ENCODE peak calls at places on chromosomes 16 and 17, in four cellular contexts. N is mammary epithelial cell, Q is mesendoderm, W is foreskin fibroblast. M is an unnamed sample.

GRCh38 chr17:19369846-19370492 is 7.4 kb upstream of the B9D1 start:
- DNase-seq in N (no peak), Q (no peak), W (no peak), M (no peak)

GRCh38 chr17:58324409-58325288 is 3.9 kb downstream of the TSPOAP1 start:
- DNase-seq in N (no peak), Q (peak), W (no peak), M (no peak)

GRCh38 chr16:5072334-5073278 is 963 bp downstream of the ALG1 start:
- DNase-seq in N (no peak), Q (no peak), W (no peak), M (no peak)

GRCh38 chr17:42118126-42118510 is 3.0 kb downstream of the KAT2A start:
- DNase-seq in N (no peak), Q (no peak), W (no peak), M (no peak)

GRCh38 chr17:8315740-8316217 is 5.7 kb downstream of the ARHGEF15 start:
- DNase-seq in N (no peak), Q (peak), W (no peak), M (no peak)

GRCh38 chr16:88601313-88602036 is 31.3 kb downstream of the ZC3H18 start:
- DNase-seq in N (no peak), Q (no peak), W (no peak), M (no peak)

GRCh38 chr17:79831367-79832210 is 7.7 kb downstream of the CBX4 start:
- DNase-seq in N (no peak), Q (no peak), W (no peak), M (no peak)

GRCh38 chr17:77107506-77108433 is 33.0 kb upstream of the SEC14L1 start:
- DNase-seq in N (no peak), Q (no peak), W (peak), M (no peak)

GRCh38 chr17:46147167-46147749 is 46.0 kb downstream of the KANSL1 start:
- DNase-seq in N (no peak), Q (no peak), W (no peak), M (no peak)

GRCh38 chr16:83328936-83329335 is 478.8 kb upstream of the HSBP1 start:
- DNase-seq in N (no peak), Q (no peak), W (no peak), M (no peak)

GRCh38 chr17:82965371-82965770 is 114.0 kb upstream of the METRNL start:
- DNase-seq in N (no peak), Q (no peak), W (no peak), M (peak)

GRCh38 chr16:53041196-53041977 is 11.3 kb downstream of the CHD9NB start:
- DNase-seq in N (peak), Q (peak), W (no peak), M (peak)

GRCh38 chr17:77300016-77300686 is 159.4 kb downstream of the SEC14L1 start:
- DNase-seq in N (no peak), Q (peak), W (no peak), M (no peak)

GRCh38 chr16:88376835-88377726 is 5.7 kb upstream of the ZNF469 start:
- DNase-seq in N (no peak), Q (no peak), W (no peak), M (no peak)

GRCh38 chr16:81817789-81818304 is 38.8 kb downstream of the PLCG2 start:
- DNase-seq in N (no peak), Q (no peak), W (no peak), M (no peak)

GRCh38 chr16:3364774-3365427 is 9.2 kb downstream of the OR2C1 start:
- DNase-seq in N (peak), Q (no peak), W (peak), M (peak)

GRCh38 chr16:35598696-35599332 is 2139.4 kb downstream of the TP53TG3F start:
- DNase-seq in N (no peak), Q (no peak), W (no peak), M (no peak)

GRCh38 chr17:80277751-80278671 is 17.4 kb downstream of the RNF213 start:
- DNase-seq in N (peak), Q (no peak), W (no peak), M (no peak)

GRCh38 chr17:38742431-38743308 is 5.5 kb downstream of the PCGF2 start:
- DNase-seq in N (peak), Q (no peak), W (peak), M (peak)

GRCh38 chr16:89115216-89115949 is 21.7 kb downstream of the ACSF3 start:
- DNase-seq in N (peak), Q (no peak), W (no peak), M (peak)

GRCh38 chr17:50684612-50685333 is 22.9 kb downstream of the ANKRD40 start:
- DNase-seq in N (no peak), Q (peak), W (no peak), M (no peak)

GRCh38 chr17:63774141-63774981 is at the start of gene DDX42:
- DNase-seq in N (no peak), Q (peak), W (peak), M (peak)

DNA sequence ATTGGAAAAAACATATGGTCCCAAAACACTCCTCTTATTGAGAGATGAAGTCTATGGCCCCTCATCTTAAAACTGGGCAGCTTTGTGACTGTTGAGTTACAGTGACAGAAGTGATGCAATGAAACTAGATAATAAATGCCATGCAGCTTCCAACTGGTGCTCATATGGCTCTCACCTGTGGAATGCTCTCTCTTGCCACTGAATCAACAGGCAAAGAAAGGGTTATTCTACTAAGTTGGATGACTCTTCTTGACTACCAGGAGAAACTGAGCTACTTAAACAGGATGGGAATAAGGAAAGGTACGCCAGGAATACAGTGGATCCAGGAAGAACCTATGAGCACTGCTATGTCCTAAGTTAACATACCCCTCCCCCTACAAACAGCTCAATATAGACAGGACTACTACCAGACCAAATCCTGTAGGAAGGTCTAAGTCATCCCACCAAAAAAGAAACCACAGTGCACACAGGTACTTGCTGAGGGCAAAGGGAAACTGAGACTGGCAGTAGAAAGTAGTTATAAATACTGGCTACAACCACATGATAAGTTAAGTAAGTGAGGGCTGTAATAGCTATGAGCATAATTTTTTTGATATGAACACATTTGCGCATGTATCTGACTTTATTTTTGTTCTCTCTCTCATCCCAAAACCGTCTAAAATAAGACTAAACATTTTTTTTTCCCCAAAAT is 398.5 kb downstream of the ZFHX3 start:
- DNase-seq in N (no peak), Q (no peak), W (no peak), M (no peak)
- H3K4me3 ChIP-seq in N (no peak), Q (no peak), W (no peak), M (no peak)

GRCh38 chr16:59214455-59214854 is 480.3 kb upstream of the GOT2 start:
- DNase-seq in N (no peak), Q (no peak), W (no peak), M (no peak)

GRCh38 chr16:59210955-59211541 is 476.9 kb upstream of the GOT2 start:
- DNase-seq in N (no peak), Q (peak), W (peak), M (peak)

GRCh38 chr16:59213952-59214351 is 479.8 kb upstream of the GOT2 start:
- DNase-seq in N (no peak), Q (no peak), W (no peak), M (no peak)

DNA sequence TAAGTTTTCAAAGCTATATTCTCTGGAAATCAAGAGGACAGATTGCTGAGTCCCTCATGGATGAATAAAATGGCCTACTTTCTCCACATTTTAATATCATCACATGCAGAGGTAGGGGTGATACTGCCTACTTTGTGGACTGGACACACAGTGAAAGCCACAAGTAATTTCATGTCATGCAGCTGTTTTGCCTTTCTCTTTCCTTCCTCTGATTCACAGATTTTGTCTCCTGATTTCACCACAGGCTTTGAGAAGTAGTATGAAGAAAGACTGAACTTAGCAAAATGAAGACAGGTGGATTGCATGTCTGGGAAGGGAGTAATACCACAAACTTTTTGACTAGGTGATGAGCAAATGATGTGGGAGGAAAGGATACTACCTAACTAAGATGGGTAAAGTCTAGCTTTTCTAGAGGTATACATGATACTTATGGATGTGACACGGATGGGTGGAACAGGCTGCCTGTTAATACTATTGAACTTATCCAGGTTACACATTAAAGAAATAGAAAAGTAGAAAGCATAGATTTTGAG is 478.4 kb upstream of the GOT2 start:
- DNase-seq in N (no peak), Q (no peak), W (no peak), M (no peak)
- H3K4me3 ChIP-seq in N (no peak), Q (no peak), W (no peak), M (no peak)

DNA sequence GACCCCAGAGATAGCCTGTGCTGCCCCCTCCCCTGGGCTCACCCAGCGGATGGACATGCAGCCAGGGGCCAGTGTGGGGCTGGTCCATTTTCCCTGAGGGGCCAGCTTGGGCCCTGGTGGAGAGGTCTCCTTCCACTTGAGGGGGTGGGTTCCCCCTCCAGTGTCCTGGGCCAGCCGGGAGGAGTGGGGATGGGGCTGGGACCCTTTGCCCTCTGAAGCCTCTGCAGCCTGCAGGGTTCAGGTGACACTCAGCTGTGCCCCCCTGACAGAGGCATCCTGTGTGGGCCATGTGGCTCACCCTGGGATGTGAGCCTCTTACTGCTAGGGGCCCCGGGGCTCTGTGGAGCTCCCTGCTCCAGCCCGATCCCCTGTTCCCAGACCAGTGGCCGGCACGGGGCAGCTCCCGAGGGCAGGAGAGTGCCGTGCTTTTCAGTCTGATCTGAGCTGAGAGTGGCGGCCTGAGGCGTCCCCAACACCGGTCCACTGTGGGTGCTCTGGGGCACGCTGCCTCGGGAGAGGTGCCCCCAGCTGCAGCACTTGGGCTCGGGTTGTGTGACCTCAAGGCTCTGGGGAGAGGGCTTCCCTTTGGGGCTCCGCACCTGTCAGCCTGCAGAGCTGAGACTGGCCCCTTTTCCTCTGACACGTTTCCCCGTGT is 427 bp upstream of the GNG13 start:
- DNase-seq in N (no peak), Q (no peak), W (no peak), M (no peak)
- H3K4me3 ChIP-seq in N (no peak), Q (no peak), W (no peak), M (no peak)

DNA sequence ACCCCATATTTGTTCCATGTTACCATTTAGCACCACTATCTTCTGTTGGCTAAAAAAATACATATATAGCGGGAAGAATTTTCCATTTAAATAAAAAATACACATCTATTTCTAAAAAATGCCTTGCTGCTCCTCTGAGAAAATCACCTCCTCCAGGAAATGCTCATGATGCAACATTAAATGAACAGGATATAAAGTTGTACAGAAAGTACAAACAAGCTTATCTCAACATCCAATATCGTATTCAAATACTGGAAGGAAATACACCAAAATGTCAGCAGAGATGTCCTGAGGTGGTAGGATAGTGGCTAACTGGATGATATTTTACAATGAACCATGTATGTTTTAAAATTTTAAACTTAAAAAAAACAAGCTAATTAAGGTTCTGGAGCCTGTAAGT is 21.3 kb downstream of the GNA13 start:
- DNase-seq in N (no peak), Q (no peak), W (no peak), M (no peak)
- H3K4me3 ChIP-seq in N (no peak), Q (no peak), W (no peak), M (no peak)

DNA sequence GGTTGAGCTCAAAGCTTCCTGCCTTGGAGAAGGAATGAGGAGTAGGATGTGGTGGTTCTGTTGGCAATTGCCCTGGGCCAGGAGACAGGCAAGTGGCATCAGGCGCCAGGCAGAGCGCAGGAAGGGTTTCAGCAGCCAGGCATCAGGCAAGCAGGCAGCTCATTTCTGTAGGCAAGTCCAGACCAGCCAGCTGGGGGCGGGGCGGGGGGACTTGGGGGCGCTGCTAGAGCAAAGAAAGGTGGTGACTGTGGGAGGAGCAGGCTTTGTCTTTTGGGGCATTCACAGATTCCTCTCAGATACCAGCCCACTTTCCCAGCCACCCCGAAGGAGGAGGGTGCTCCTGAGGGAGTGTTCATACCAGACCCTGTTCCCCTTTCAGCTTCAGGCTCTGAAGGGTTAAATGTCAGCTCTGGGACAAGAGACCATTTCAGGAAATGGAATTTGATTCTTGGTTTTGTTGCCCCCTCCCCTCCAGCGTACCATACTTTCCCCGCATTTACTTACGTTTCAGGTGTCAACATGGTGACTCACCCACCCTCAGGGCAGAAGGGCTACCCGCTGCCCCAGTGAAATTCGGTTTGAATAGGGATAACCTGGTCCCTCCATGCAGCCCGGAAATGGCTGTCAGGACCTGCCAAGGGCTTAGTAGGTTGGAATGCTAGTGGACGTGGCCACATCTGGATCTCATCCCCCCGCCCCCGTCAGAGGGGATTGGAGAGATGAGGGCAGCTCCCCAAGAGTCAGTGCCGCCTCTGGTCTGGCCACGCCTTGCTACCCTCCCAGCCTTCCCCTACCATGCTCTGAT is 13.2 kb downstream of the NGFR start:
- DNase-seq in N (peak), Q (peak), W (no peak), M (no peak)
- H3K4me3 ChIP-seq in N (peak), Q (no peak), W (no peak), M (no peak)

GRCh38 chr17:75724016-75725003 is 3.1 kb downstream of the ITGB4 start:
- DNase-seq in N (peak), Q (no peak), W (no peak), M (no peak)
- H3K4me3 ChIP-seq in N (peak), Q (no peak), W (no peak), M (no peak)

DNA sequence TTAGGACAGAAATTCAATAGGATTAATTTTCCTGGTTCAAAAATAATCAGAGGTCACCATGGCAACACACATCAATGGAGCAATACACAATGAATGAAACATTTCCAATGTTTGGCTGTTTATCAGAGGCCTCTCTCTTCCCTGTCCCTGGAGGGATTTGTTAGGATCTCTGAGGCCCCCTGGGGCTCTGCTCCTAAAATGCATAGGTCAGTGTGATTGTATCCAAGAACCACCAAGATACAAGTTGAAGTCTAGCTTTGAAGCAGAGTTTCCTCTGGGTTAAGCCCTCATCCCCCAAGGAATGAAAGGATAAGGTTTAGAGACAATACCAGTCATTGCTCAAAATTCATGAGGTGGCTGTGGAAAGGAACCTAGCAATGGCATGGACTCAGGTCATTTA is 561.2 kb upstream of the C16orf82 start:
- DNase-seq in N (no peak), Q (peak), W (no peak), M (no peak)
- H3K4me3 ChIP-seq in N (no peak), Q (no peak), W (no peak), M (no peak)